ENCODE peak calls at places on chromosome 16, in ten cellular contexts. One of them, this sample, is unnamed.

GRCh38 chr16:16774389-16774788 is 395.4 kb downstream of the NPIPA7 start:
- DNase-seq in CD8-positive, alpha-beta T cell: no peak
- DNase-seq in COLO829: no peak
- DNase-seq in endothelial cell of umbilical vein: no peak
- DNase-seq in HEK293T: no peak
- DNase-seq in HTR-8/SVneo: no peak
- DNase-seq in T-helper 2 cell: no peak
- DNase-seq in mucosa of descending colon: no peak
- DNase-seq in OCI-M1: no peak
- DNase-seq in activated gamma-delta T cell: no peak
- DNase-seq in this sample: no peak

GRCh38 chr16:87233928-87234327 is 83.3 kb downstream of the C16orf95 start:
- DNase-seq in HTR-8/SVneo: peak
- DNase-seq in HEK293T: no peak
- DNase-seq in T-helper 2 cell: no peak
- DNase-seq in COLO829: no peak
- DNase-seq in OCI-M1: no peak
- DNase-seq in mucosa of descending colon: no peak
- DNase-seq in endothelial cell of umbilical vein: peak
- DNase-seq in activated gamma-delta T cell: no peak
- DNase-seq in CD8-positive, alpha-beta T cell: no peak
- DNase-seq in this sample: peak

GRCh38 chr16:75402821-75403475 is 30.4 kb downstream of the CFDP1 start:
- DNase-seq in endothelial cell of umbilical vein: peak
- DNase-seq in activated gamma-delta T cell: no peak
- DNase-seq in OCI-M1: peak
- DNase-seq in HEK293T: peak
- DNase-seq in COLO829: no peak
- DNase-seq in CD8-positive, alpha-beta T cell: no peak
- DNase-seq in T-helper 2 cell: no peak
- DNase-seq in HTR-8/SVneo: peak
- DNase-seq in mucosa of descending colon: no peak
- DNase-seq in this sample: peak

GRCh38 chr16:72060405-72060804 is 2.6 kb upstream of the HPR start:
- DNase-seq in OCI-M1: no peak
- DNase-seq in activated gamma-delta T cell: no peak
- DNase-seq in CD8-positive, alpha-beta T cell: no peak
- DNase-seq in T-helper 2 cell: no peak
- DNase-seq in HEK293T: no peak
- DNase-seq in endothelial cell of umbilical vein: no peak
- DNase-seq in COLO829: no peak
- DNase-seq in mucosa of descending colon: no peak
- DNase-seq in HTR-8/SVneo: no peak
- DNase-seq in this sample: no peak

GRCh38 chr16:708019-708418 is 2.4 kb upstream of the FBXL16 start:
- DNase-seq in activated gamma-delta T cell: no peak
- DNase-seq in COLO829: no peak
- DNase-seq in endothelial cell of umbilical vein: no peak
- DNase-seq in OCI-M1: no peak
- DNase-seq in T-helper 2 cell: no peak
- DNase-seq in CD8-positive, alpha-beta T cell: no peak
- DNase-seq in mucosa of descending colon: no peak
- DNase-seq in HEK293T: no peak
- DNase-seq in HTR-8/SVneo: no peak
- DNase-seq in this sample: no peak

GRCh38 chr16:86882586-86883280 is 304.4 kb downstream of the FOXL1 start:
- DNase-seq in HEK293T: no peak
- DNase-seq in activated gamma-delta T cell: no peak
- DNase-seq in T-helper 2 cell: no peak
- DNase-seq in OCI-M1: no peak
- DNase-seq in HTR-8/SVneo: peak
- DNase-seq in COLO829: no peak
- DNase-seq in CD8-positive, alpha-beta T cell: no peak
- DNase-seq in endothelial cell of umbilical vein: peak
- DNase-seq in mucosa of descending colon: no peak
- DNase-seq in this sample: peak

GRCh38 chr16:13766334-13766733 is 153.6 kb upstream of the ERCC4 start:
- DNase-seq in HTR-8/SVneo: no peak
- DNase-seq in activated gamma-delta T cell: no peak
- DNase-seq in T-helper 2 cell: no peak
- DNase-seq in endothelial cell of umbilical vein: no peak
- DNase-seq in mucosa of descending colon: no peak
- DNase-seq in COLO829: no peak
- DNase-seq in HEK293T: no peak
- DNase-seq in OCI-M1: no peak
- DNase-seq in CD8-positive, alpha-beta T cell: no peak
- DNase-seq in this sample: no peak

GRCh38 chr16:84391151-84391873 is 23.0 kb downstream of the ATP2C2 start:
- DNase-seq in CD8-positive, alpha-beta T cell: no peak
- DNase-seq in endothelial cell of umbilical vein: no peak
- DNase-seq in T-helper 2 cell: no peak
- DNase-seq in HTR-8/SVneo: no peak
- DNase-seq in COLO829: no peak
- DNase-seq in HEK293T: no peak
- DNase-seq in mucosa of descending colon: no peak
- DNase-seq in activated gamma-delta T cell: no peak
- DNase-seq in OCI-M1: peak
- DNase-seq in this sample: no peak

GRCh38 chr16:4494746-4495490 is 18.7 kb downstream of the HMOX2 start:
- DNase-seq in HTR-8/SVneo: peak
- DNase-seq in activated gamma-delta T cell: no peak
- DNase-seq in mucosa of descending colon: no peak
- DNase-seq in endothelial cell of umbilical vein: no peak
- DNase-seq in CD8-positive, alpha-beta T cell: no peak
- DNase-seq in COLO829: no peak
- DNase-seq in HEK293T: no peak
- DNase-seq in T-helper 2 cell: no peak
- DNase-seq in OCI-M1: no peak
- DNase-seq in this sample: peak

GRCh38 chr16:49664221-49665215 is 191.4 kb downstream of the ZNF423 start:
- DNase-seq in T-helper 2 cell: no peak
- DNase-seq in COLO829: no peak
- DNase-seq in HEK293T: no peak
- DNase-seq in mucosa of descending colon: peak
- DNase-seq in activated gamma-delta T cell: no peak
- DNase-seq in CD8-positive, alpha-beta T cell: no peak
- DNase-seq in endothelial cell of umbilical vein: peak
- DNase-seq in HTR-8/SVneo: no peak
- DNase-seq in OCI-M1: no peak
- DNase-seq in this sample: no peak

GRCh38 chr16:88442811-88443576 is 10.1 kb upstream of the ZFPM1 start:
- DNase-seq in HEK293T: peak
- DNase-seq in T-helper 2 cell: peak
- DNase-seq in endothelial cell of umbilical vein: peak
- DNase-seq in HTR-8/SVneo: peak
- DNase-seq in CD8-positive, alpha-beta T cell: peak
- DNase-seq in OCI-M1: peak
- DNase-seq in COLO829: peak
- DNase-seq in activated gamma-delta T cell: peak
- DNase-seq in mucosa of descending colon: peak
- DNase-seq in this sample: peak

GRCh38 chr16:12258806-12259205 is 282.3 kb downstream of the SNX29 start:
- DNase-seq in T-helper 2 cell: no peak
- DNase-seq in mucosa of descending colon: no peak
- DNase-seq in CD8-positive, alpha-beta T cell: no peak
- DNase-seq in HEK293T: no peak
- DNase-seq in COLO829: no peak
- DNase-seq in endothelial cell of umbilical vein: no peak
- DNase-seq in OCI-M1: no peak
- DNase-seq in activated gamma-delta T cell: no peak
- DNase-seq in HTR-8/SVneo: no peak
- DNase-seq in this sample: no peak